ENCODE peak calls at places on chromosomes 12 and 14, in ten cellular contexts. L is sigmoid colon, Q is stomach, K is HepG2, S is suprapubic skin, T is SK-N-SH, M is esophagus muscularis mucosa, I is GM12878, P is K562, W is H1. V is an unnamed sample.

GRCh38 chr12:20505056-20505455 is 136.7 kb downstream of the PDE3A start:
- DNase-seq in L (no peak), Q (no peak), K (no peak), S (no peak), T (no peak), M (no peak), I (no peak), P (no peak), W (no peak), V (no peak)

GRCh38 chr12:65084579-65084978 is 36.5 kb downstream of the WIF1 start:
- DNase-seq in L (no peak), Q (no peak), K (no peak), S (no peak), T (no peak), M (no peak), I (no peak), P (no peak), W (no peak), V (no peak)

GRCh38 chr12:51171884-51172514 is 936 bp downstream of the TFCP2 start:
- DNase-seq in L (no peak), Q (peak; percentile 27), K (peak; percentile 16), S (peak; percentile 64), T (no peak), M (no peak), I (peak; percentile 17), P (no peak), W (no peak), V (peak; percentile 24)

GRCh38 chr12:46608431-46609280 is 217.1 kb downstream of the SLC38A4 start:
- DNase-seq in L (no peak), Q (no peak), K (no peak), S (no peak), T (no peak), M (no peak), I (no peak), P (no peak), W (no peak), V (no peak)

GRCh38 chr14:69287096-69287991 is 27.4 kb downstream of the GALNT16 start:
- DNase-seq in L (no peak), Q (no peak), K (peak; percentile 46), S (no peak), T (peak; percentile 32), M (no peak), I (no peak), P (no peak), W (no peak), V (no peak)

GRCh38 chr12:57111046-57111698 is at the start of gene STAT6:
- DNase-seq in L (peak; percentile 94), Q (peak; percentile 87), K (peak; percentile 71), S (peak; percentile 91), T (no peak), M (peak; percentile 96), I (no peak), P (peak; percentile 73), W (no peak), V (peak; percentile 91)

GRCh38 chr12:88723219-88723618 is 142.9 kb upstream of the KITLG start:
- DNase-seq in L (no peak), Q (no peak), K (no peak), S (no peak), T (no peak), M (no peak), I (no peak), P (no peak), W (no peak), V (no peak)

GRCh38 chr14:93888995-93889394 is 38.1 kb upstream of the FAM181A start:
- DNase-seq in L (no peak), Q (no peak), K (no peak), S (peak; percentile 50), T (no peak), M (no peak), I (no peak), P (no peak), W (no peak), V (no peak)

GRCh38 chr12:3805058-3805457 is 52.1 kb upstream of the CRACR2A start:
- DNase-seq in L (no peak), Q (no peak), K (no peak), S (no peak), T (no peak), M (no peak), I (no peak), P (no peak), W (no peak), V (no peak)

GRCh38 chr12:99386907-99387306 is 260.6 kb upstream of the GARIN6 start:
- DNase-seq in L (no peak), Q (no peak), K (peak; percentile 48), S (no peak), T (peak; percentile 3), M (no peak), I (no peak), P (no peak), W (no peak), V (no peak)

GRCh38 chr12:6201199-6201608 is 1.0 kb downstream of the CD9 start:
- DNase-seq in L (peak; percentile 80), Q (no peak), K (no peak), S (no peak), T (peak; percentile 59), M (no peak), I (no peak), P (no peak), W (no peak), V (peak; percentile 75)
- TF ChIP-seq POLR2AphosphoS5 in L (peak; percentile 63), Q (no peak), K (no peak), S (no peak), T (no peak), M (peak; percentile 58), I (no peak), P (no peak), W (no peak), V (peak; percentile 84)

GRCh38 chr14:95515523-95516517 is 630 bp downstream of the SYNE3 start:
- DNase-seq in L (peak; percentile 82), Q (peak; percentile 78), K (peak; percentile 39), S (peak; percentile 81), T (peak; percentile 87), M (no peak), I (no peak), P (peak; percentile 73), W (no peak), V (peak; percentile 85)

GRCh38 chr14:95519699-95520098 is 3.2 kb upstream of the SYNE3 start:
- DNase-seq in L (peak; percentile 90), Q (peak; percentile 61), K (no peak), S (peak; percentile 95), T (peak; percentile 79), M (no peak), I (no peak), P (no peak), W (no peak), V (peak; percentile 71)

GRCh38 chr14:95520346-95520745 is 3.9 kb upstream of the SYNE3 start:
- DNase-seq in L (no peak), Q (no peak), K (no peak), S (peak; percentile 59), T (no peak), M (no peak), I (no peak), P (no peak), W (no peak), V (no peak)

GRCh38 chr14:95516554-95517209 is at the start of gene SYNE3:
- DNase-seq in L (peak; percentile 77), Q (peak; percentile 66), K (no peak), S (peak; percentile 80), T (peak; percentile 90), M (no peak), I (no peak), P (peak; percentile 80), W (no peak), V (peak; percentile 81)

DNA sequence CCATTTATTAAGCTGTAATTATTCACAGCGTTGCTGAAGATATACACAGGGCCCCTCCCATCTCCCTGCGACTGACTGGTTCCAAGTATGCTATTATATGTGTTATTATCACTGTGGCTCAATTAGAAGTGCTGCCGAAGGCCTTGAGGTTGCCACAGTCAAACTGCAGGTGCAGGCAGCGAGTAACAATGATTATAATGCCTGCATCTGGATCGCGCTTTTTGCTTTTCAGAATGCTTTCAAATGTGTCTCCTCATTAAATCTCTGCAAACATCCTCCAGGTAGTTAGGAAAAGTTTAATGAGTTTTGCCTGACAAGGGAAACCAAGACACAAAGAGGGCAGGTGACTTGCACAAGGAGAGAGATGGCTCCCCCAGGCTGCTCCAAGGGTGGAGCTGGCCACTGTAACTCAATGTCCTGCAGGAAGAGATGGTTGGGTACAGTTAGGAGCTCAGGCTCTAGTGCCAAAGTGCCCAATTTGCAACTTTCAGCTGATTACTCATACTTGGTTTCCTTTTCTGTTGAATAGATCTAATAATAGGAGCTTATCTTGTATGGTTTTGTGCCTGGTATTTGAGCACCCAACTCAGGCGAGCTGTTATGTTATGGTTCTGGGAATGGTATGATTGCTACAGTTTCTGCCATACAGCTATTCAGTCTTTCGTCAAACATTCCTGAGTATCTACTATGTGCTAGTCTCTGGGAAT is 1.7 kb upstream of the SYNE3 start:
- DNase-seq in L (no peak), Q (no peak), K (no peak), S (peak; percentile 51), T (no peak), M (no peak), I (no peak), P (no peak), W (no peak), V (no peak)
- H3K4me3 ChIP-seq in L (no peak overlapping the region), Q (no peak overlapping the region), K (no peak overlapping the region), S (no peak overlapping the region), T (no peak overlapping the region), M (no peak overlapping the region), I (peak overlapping the region; percentile 42), P (no peak overlapping the region), W (no peak overlapping the region), V (no peak overlapping the region)

GRCh38 chr12:84842406-84843013 is 70.1 kb downstream of the SLC6A15 start:
- DNase-seq in L (no peak), Q (no peak), K (peak; percentile 16), S (no peak), T (peak; percentile 32), M (no peak), I (no peak), P (peak; percentile 6), W (no peak), V (no peak)
- TF ChIP-seq EP300 in L (no peak), Q (no peak), K (no peak), S (no peak), T (no peak), M (no peak), I (no peak), P (no peak), W (no peak), V (no peak)

GRCh38 chr12:130876297-130876696 is 4.4 kb downstream of the RAN start:
- DNase-seq in L (no peak), Q (no peak), K (no peak), S (no peak), T (no peak), M (no peak), I (no peak), P (no peak), W (no peak), V (no peak)

GRCh38 chr12:130875193-130875592 is 3.3 kb downstream of the RAN start:
- DNase-seq in L (no peak), Q (no peak), K (no peak), S (no peak), T (no peak), M (no peak), I (no peak), P (no peak), W (no peak), V (no peak)

GRCh38 chr12:130873825-130874224 is 2.0 kb downstream of the RAN start:
- DNase-seq in L (no peak), Q (no peak), K (no peak), S (no peak), T (no peak), M (no peak), I (no peak), P (no peak), W (no peak), V (no peak)

GRCh38 chr12:130873106-130873795 is 1.4 kb downstream of the RAN start:
- DNase-seq in L (no peak), Q (no peak), K (no peak), S (no peak), T (no peak), M (no peak), I (no peak), P (no peak), W (no peak), V (no peak)

GRCh38 chr12:130874696-130875095 is 2.8 kb downstream of the RAN start:
- DNase-seq in L (no peak), Q (no peak), K (no peak), S (no peak), T (no peak), M (no peak), I (no peak), P (no peak), W (no peak), V (no peak)
- TF ChIP-seq POLR2AphosphoS5 in L (no peak), Q (no peak), K (no peak), S (no peak), T (no peak), M (no peak), I (peak; percentile 11), P (no peak), W (no peak), V (no peak)

V was measured in transverse colon.